ENCODE peak calls at places on chromosome 12, in five cellular contexts. One of them, this sample, is unnamed.

GRCh38 chr12:100820314-100820713 is 25.7 kb downstream of the ANO4 start:
- DNase-seq in fibroblast of lung: peak; percentile 32
- DNase-seq in hepatocyte: no peak
- DNase-seq in MM.1S: no peak
- DNase-seq in DND-41: no peak
- DNase-seq in this sample: peak; percentile 52

GRCh38 chr12:75560167-75560566 is 48.8 kb upstream of the KRR1 start:
- DNase-seq in fibroblast of lung: peak; percentile 81
- DNase-seq in hepatocyte: peak; percentile 42
- DNase-seq in MM.1S: peak; percentile 20
- DNase-seq in DND-41: no peak
- DNase-seq in this sample: peak; percentile 51

GRCh38 chr12:57620936-57621496 is 9.8 kb downstream of the ARHGEF25 start:
- DNase-seq in fibroblast of lung: no peak
- DNase-seq in hepatocyte: no peak
- DNase-seq in MM.1S: no peak
- DNase-seq in DND-41: no peak
- DNase-seq in this sample: no peak

GRCh38 chr12:20050166-20050565 is 318.2 kb upstream of the PDE3A start:
- DNase-seq in fibroblast of lung: peak; percentile 57
- DNase-seq in hepatocyte: no peak
- DNase-seq in MM.1S: no peak
- DNase-seq in DND-41: no peak
- DNase-seq in this sample: no peak

GRCh38 chr12:54360717-54361456 is 3.4 kb downstream of the GPR84 start:
- DNase-seq in fibroblast of lung: peak; percentile 82
- DNase-seq in hepatocyte: peak; percentile 89
- DNase-seq in MM.1S: peak; percentile 27
- DNase-seq in DND-41: peak; percentile 66
- DNase-seq in this sample: peak; percentile 60

GRCh38 chr12:69442894-69443293 is 27.3 kb upstream of the FRS2 start:
- DNase-seq in fibroblast of lung: peak; percentile 14
- DNase-seq in hepatocyte: no peak
- DNase-seq in MM.1S: no peak
- DNase-seq in DND-41: no peak
- DNase-seq in this sample: peak; percentile 86

GRCh38 chr12:117805865-117806264 is 162.9 kb downstream of the KSR2 start:
- DNase-seq in fibroblast of lung: no peak
- DNase-seq in hepatocyte: no peak
- DNase-seq in MM.1S: no peak
- DNase-seq in DND-41: no peak
- DNase-seq in this sample: no peak

GRCh38 chr12:61857968-61858367 is 402.2 kb upstream of the USP15 start:
- DNase-seq in fibroblast of lung: no peak
- DNase-seq in hepatocyte: no peak
- DNase-seq in MM.1S: no peak
- DNase-seq in DND-41: no peak
- DNase-seq in this sample: no peak

GRCh38 chr12:113268621-113269020 is 47.4 kb downstream of the TPCN1 start:
- DNase-seq in fibroblast of lung: no peak
- DNase-seq in hepatocyte: no peak
- DNase-seq in MM.1S: no peak
- DNase-seq in DND-41: no peak
- DNase-seq in this sample: no peak

GRCh38 chr12:27999521-27999920 is 27.0 kb upstream of the PTHLH start:
- DNase-seq in fibroblast of lung: no peak
- DNase-seq in hepatocyte: no peak
- DNase-seq in MM.1S: no peak
- DNase-seq in DND-41: no peak
- DNase-seq in this sample: peak; percentile 88

GRCh38 chr12:92762773-92763172 is 60.0 kb downstream of the PLEKHG7 start:
- DNase-seq in fibroblast of lung: no peak
- DNase-seq in hepatocyte: no peak
- DNase-seq in MM.1S: no peak
- DNase-seq in DND-41: no peak
- DNase-seq in this sample: no peak

GRCh38 chr12:19764408-19764807 is 325.1 kb downstream of the AEBP2 start:
- DNase-seq in fibroblast of lung: no peak
- DNase-seq in hepatocyte: no peak
- DNase-seq in MM.1S: no peak
- DNase-seq in DND-41: no peak
- DNase-seq in this sample: peak; percentile 77

GRCh38 chr12:79560165-79560889 is 130.4 kb downstream of the PAWR start:
- DNase-seq in fibroblast of lung: no peak
- DNase-seq in hepatocyte: no peak
- DNase-seq in MM.1S: no peak
- DNase-seq in DND-41: no peak
- DNase-seq in this sample: no peak

GRCh38 chr12:113299619-113300237 is 35.2 kb downstream of the SLC8B1 start:
- DNase-seq in fibroblast of lung: peak; percentile 81
- DNase-seq in hepatocyte: peak; percentile 88
- DNase-seq in MM.1S: no peak
- DNase-seq in DND-41: no peak
- DNase-seq in this sample: peak; percentile 79

GRCh38 chr12:71904629-71905028 is 34.0 kb upstream of the TPH2 start:
- DNase-seq in fibroblast of lung: no peak
- DNase-seq in hepatocyte: no peak
- DNase-seq in MM.1S: no peak
- DNase-seq in DND-41: no peak
- DNase-seq in this sample: no peak

GRCh38 chr12:43742106-43742505 is 16.5 kb downstream of the PUS7L start:
- DNase-seq in fibroblast of lung: peak; percentile 89
- DNase-seq in hepatocyte: no peak
- DNase-seq in MM.1S: no peak
- DNase-seq in DND-41: no peak
- DNase-seq in this sample: peak; percentile 91

GRCh38 chr12:12302976-12303375 is 36.1 kb upstream of the LRP6 start:
- DNase-seq in fibroblast of lung: no peak
- DNase-seq in hepatocyte: no peak
- DNase-seq in MM.1S: no peak
- DNase-seq in DND-41: no peak
- DNase-seq in this sample: no peak

GRCh38 chr12:2348477-2348852 is 295.7 kb downstream of the CACNA1C start:
- DNase-seq in fibroblast of lung: no peak
- DNase-seq in hepatocyte: no peak
- DNase-seq in MM.1S: no peak
- DNase-seq in DND-41: no peak
- DNase-seq in this sample: no peak

GRCh38 chr12:6839482-6840201 is 1.1 kb upstream of the GNB3 start:
- DNase-seq in fibroblast of lung: no peak
- DNase-seq in hepatocyte: no peak
- DNase-seq in MM.1S: peak; percentile 84
- DNase-seq in DND-41: no peak
- DNase-seq in this sample: no peak

GRCh38 chr12:20513189-20513588 is 144.9 kb downstream of the PDE3A start:
- DNase-seq in fibroblast of lung: peak; percentile 28
- DNase-seq in hepatocyte: no peak
- DNase-seq in MM.1S: no peak
- DNase-seq in DND-41: no peak
- DNase-seq in this sample: no peak

GRCh38 chr12:14896477-14897184 is 11.0 kb upstream of the MGP start:
- DNase-seq in fibroblast of lung: peak; percentile 80
- DNase-seq in hepatocyte: peak; percentile 27
- DNase-seq in MM.1S: no peak
- DNase-seq in DND-41: no peak
- DNase-seq in this sample: peak; percentile 89

GRCh38 chr12:115163710-115164109 is 479.7 kb upstream of the TBX3 start:
- DNase-seq in fibroblast of lung: no peak
- DNase-seq in hepatocyte: peak; percentile 29
- DNase-seq in MM.1S: no peak
- DNase-seq in DND-41: no peak
- DNase-seq in this sample: no peak

GRCh38 chr12:46402451-46402850 is 29.9 kb upstream of the SLC38A2 start:
- DNase-seq in fibroblast of lung: peak; percentile 95
- DNase-seq in hepatocyte: no peak
- DNase-seq in MM.1S: no peak
- DNase-seq in DND-41: no peak
- DNase-seq in this sample: peak; percentile 97

GRCh38 chr12:55063291-55063690 is 43.5 kb downstream of the NEUROD4 start:
- DNase-seq in fibroblast of lung: no peak
- DNase-seq in hepatocyte: no peak
- DNase-seq in MM.1S: no peak
- DNase-seq in DND-41: no peak
- DNase-seq in this sample: no peak

GRCh38 chr12:30979371-30980259 is 53.1 kb downstream of the TSPAN11 start:
- DNase-seq in fibroblast of lung: no peak
- DNase-seq in hepatocyte: no peak
- DNase-seq in MM.1S: no peak
- DNase-seq in DND-41: no peak
- DNase-seq in this sample: no peak

GRCh38 chr12:70307868-70308267 is 58.2 kb upstream of the KCNMB4 start:
- DNase-seq in fibroblast of lung: no peak
- DNase-seq in hepatocyte: no peak
- DNase-seq in MM.1S: no peak
- DNase-seq in DND-41: no peak
- DNase-seq in this sample: no peak

DNA sequence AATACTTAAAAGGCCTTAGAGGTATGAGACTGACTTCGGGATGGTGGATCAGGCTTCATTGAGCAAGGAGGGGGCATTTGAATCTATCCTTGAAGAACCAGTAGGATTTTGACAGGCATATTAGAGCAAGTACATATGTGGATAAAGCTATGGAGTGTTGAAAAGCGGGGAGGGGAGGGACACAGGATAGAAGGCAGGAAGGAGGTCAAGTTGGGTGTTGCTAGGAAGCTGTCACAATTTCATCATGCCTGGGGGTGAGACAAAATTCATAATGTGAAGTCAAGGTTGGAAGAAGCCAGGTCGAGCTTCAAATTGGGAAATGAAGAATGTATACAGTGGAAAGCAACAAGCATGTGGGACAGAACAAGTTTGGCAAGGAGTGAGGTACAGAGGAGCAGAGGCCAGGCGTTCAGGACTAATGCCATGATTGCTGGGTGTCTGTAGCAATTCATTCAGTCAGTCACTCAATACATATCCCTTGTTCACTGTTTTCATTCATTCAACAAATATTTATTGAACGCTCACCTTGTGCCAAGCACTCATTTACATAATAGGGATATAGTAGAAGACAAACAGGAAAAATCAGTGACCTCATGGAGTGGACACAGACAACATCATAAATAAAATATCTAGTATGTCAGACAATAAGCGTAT is 58.3 kb upstream of the LTA4H start:
- DNase-seq in fibroblast of lung: no peak
- DNase-seq in hepatocyte: no peak
- DNase-seq in MM.1S: no peak
- DNase-seq in DND-41: no peak
- DNase-seq in this sample: no peak
- H2AFZ ChIP-seq in fibroblast of lung: no peak overlapping the region
- H2AFZ ChIP-seq in hepatocyte: peak overlapping the region; percentile 19
- H2AFZ ChIP-seq in MM.1S: no peak overlapping the region
- H2AFZ ChIP-seq in DND-41: no peak overlapping the region
- H2AFZ ChIP-seq in this sample: peak overlapping the region; percentile 14

GRCh38 chr12:16258963-16259362 is 18.5 kb downstream of the SLC15A5 start:
- DNase-seq in fibroblast of lung: no peak
- DNase-seq in hepatocyte: no peak
- DNase-seq in MM.1S: no peak
- DNase-seq in DND-41: no peak
- DNase-seq in this sample: no peak
- TF ChIP-seq CTCF in fibroblast of lung: no peak
- TF ChIP-seq CTCF in hepatocyte: no peak
- TF ChIP-seq CTCF in MM.1S: no peak
- TF ChIP-seq CTCF in DND-41: no peak
- TF ChIP-seq CTCF in this sample: no peak

GRCh38 chr12:56260921-56261320 is 2.7 kb upstream of the ANKRD52 start:
- DNase-seq in fibroblast of lung: no peak
- DNase-seq in hepatocyte: no peak
- DNase-seq in MM.1S: no peak
- DNase-seq in DND-41: no peak
- DNase-seq in this sample: no peak
- H3K27ac ChIP-seq in fibroblast of lung: no peak overlapping the region
- H3K27ac ChIP-seq in hepatocyte: no peak overlapping the region
- H3K27ac ChIP-seq in MM.1S: no peak overlapping the region
- H3K27ac ChIP-seq in DND-41: no peak overlapping the region
- H3K27ac ChIP-seq in this sample: no peak overlapping the region

DNA sequence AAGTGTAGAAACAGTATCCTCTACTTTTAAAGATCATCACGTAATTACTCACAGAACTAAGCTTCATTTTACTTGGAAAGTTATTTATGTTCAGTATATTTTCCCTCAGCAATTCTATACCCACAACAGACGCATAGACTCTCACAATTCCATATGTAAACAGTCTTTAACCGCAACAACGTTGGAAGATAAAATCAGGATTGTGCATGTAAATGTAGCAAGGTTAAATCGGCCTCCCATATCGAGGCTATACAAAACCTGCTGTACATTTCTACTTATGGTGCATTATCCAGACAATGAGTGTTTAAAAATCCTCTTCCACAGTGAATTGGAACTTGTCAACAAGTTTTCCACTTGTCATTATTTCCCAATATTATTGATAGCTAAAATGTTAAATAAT is 581.1 kb downstream of the SLC16A7 start:
- DNase-seq in fibroblast of lung: no peak
- DNase-seq in hepatocyte: no peak
- DNase-seq in MM.1S: no peak
- DNase-seq in DND-41: no peak
- DNase-seq in this sample: no peak
- H2AFZ ChIP-seq in fibroblast of lung: no peak overlapping the region
- H2AFZ ChIP-seq in hepatocyte: no peak overlapping the region
- H2AFZ ChIP-seq in MM.1S: no peak overlapping the region
- H2AFZ ChIP-seq in DND-41: no peak overlapping the region
- H2AFZ ChIP-seq in this sample: no peak overlapping the region

GRCh38 chr12:85955127-85955526 is 81.0 kb downstream of the NTS start:
- DNase-seq in fibroblast of lung: peak; percentile 42
- DNase-seq in hepatocyte: no peak
- DNase-seq in MM.1S: no peak
- DNase-seq in DND-41: no peak
- DNase-seq in this sample: no peak
- TF ChIP-seq CTCF in fibroblast of lung: peak; percentile 10
- TF ChIP-seq CTCF in hepatocyte: peak; percentile 33
- TF ChIP-seq CTCF in MM.1S: no peak
- TF ChIP-seq CTCF in DND-41: no peak
- TF ChIP-seq CTCF in this sample: no peak

DNA sequence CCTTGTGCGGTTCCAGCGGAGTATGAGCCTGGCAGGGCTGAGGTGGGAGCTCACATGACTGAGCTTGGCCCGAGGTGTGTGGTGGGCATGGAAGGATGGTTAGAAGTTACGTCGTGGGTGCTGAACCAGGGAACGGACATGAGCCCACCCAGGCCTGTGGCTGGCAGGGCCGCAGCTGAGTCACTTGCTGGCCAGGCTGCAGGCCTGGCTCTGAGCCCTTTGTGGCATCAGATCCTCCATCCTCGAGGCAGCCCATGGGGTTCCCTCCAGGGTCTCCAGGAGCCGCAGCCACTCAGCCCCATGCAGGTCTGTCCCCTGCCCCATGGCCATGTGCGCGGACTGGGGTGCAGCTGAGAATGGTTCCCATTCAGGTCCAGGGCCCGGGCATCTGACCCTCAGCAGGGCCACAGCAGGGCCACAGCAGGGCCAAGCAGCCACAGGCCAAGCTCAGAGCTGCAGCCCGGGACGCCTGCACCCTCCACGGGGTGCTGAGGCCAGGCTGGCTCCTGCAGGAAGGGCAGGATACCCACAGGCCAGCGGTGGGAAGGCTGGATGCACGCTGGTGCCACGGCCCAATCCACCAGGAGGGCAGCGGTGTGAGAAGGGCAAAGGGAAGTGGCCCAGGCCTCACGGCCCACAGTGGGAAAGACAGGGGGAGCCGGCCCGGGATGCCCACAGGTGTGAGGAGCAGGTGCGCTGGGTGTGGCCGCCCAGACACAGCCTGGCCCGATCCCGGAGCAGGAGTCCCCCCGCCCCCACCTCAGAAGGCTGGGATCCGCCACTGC is 26.3 kb upstream of the ULK1 start:
- DNase-seq in fibroblast of lung: no peak
- DNase-seq in hepatocyte: no peak
- DNase-seq in MM.1S: no peak
- DNase-seq in DND-41: no peak
- DNase-seq in this sample: peak; percentile 8
- H3K27ac ChIP-seq in fibroblast of lung: no peak overlapping the region
- H3K27ac ChIP-seq in hepatocyte: no peak overlapping the region
- H3K27ac ChIP-seq in MM.1S: no peak overlapping the region
- H3K27ac ChIP-seq in DND-41: no peak overlapping the region
- H3K27ac ChIP-seq in this sample: no peak overlapping the region